ENCODE peak calls at places on chromosomes 2 and 18, in ten cellular contexts. E is OCI-LY7, L is WTC11, V is A549, X is AG10803, N is kidney, D is ovary, F is astrocyte of the spinal cord, Z is fibroblast of lung, H is epithelial cell of proximal tubule. W is an unnamed sample.

GRCh38 chr2:142286618-142287017 is 155.8 kb upstream of the LRP1B start:
- DNase-seq in E (peak; percentile 38), L (peak; percentile 48), V (peak; percentile 42), X (no peak), N (no peak), D (no peak), F (no peak), Z (no peak), H (no peak), W (no peak)

GRCh38 chr2:13193900-13194299 is 477.2 kb downstream of the TRIB2 start:
- DNase-seq in E (peak; percentile 23), L (no peak), V (peak; percentile 22), X (peak; percentile 10), N (no peak), D (no peak), F (peak; percentile 48), Z (peak; percentile 29), H (no peak), W (no peak)

GRCh38 chr18:25795178-25795577 is 295.2 kb downstream of the SS18 start:
- DNase-seq in E (no peak), L (no peak), V (no peak), X (no peak), N (no peak), D (no peak), F (no peak), Z (no peak), H (no peak), W (peak; percentile 49)

GRCh38 chr2:23484163-23484740 is 99.3 kb downstream of the KLHL29 start:
- DNase-seq in E (no peak), L (no peak), V (no peak), X (no peak), N (no peak), D (no peak), F (no peak), Z (no peak), H (no peak), W (no peak)

GRCh38 chr18:2589345-2590060 is 18.1 kb downstream of the NDC80 start:
- DNase-seq in E (no peak), L (no peak), V (no peak), X (peak; percentile 21), N (no peak), D (no peak), F (no peak), Z (peak; percentile 22), H (no peak), W (no peak)

GRCh38 chr2:43139501-43139900 is 86.9 kb downstream of the ZFP36L2 start:
- DNase-seq in E (no peak), L (no peak), V (no peak), X (no peak), N (peak; percentile 51), D (no peak), F (no peak), Z (no peak), H (no peak), W (no peak)

GRCh38 chr2:157439792-157440186 is 4.1 kb downstream of the CYTIP start:
- DNase-seq in E (peak; percentile 63), L (no peak), V (no peak), X (no peak), N (no peak), D (no peak), F (no peak), Z (no peak), H (no peak), W (no peak)

GRCh38 chr18:8416212-8417019 is 192.8 kb upstream of the RAB12 start:
- DNase-seq in E (no peak), L (no peak), V (no peak), X (no peak), N (no peak), D (no peak), F (no peak), Z (peak; percentile 6), H (no peak), W (no peak)

GRCh38 chr18:57942493-57942892 is 101.5 kb upstream of the NEDD4L start:
- DNase-seq in E (no peak), L (no peak), V (no peak), X (no peak), N (no peak), D (no peak), F (no peak), Z (no peak), H (no peak), W (no peak)

GRCh38 chr2:16338026-16338425 is 327.6 kb downstream of the CYRIA start:
- DNase-seq in E (no peak), L (no peak), V (no peak), X (no peak), N (no peak), D (no peak), F (no peak), Z (no peak), H (no peak), W (no peak)

GRCh38 chr2:114127372-114127771 is 237.5 kb downstream of the ACTR3 start:
- DNase-seq in E (no peak), L (no peak), V (no peak), X (peak; percentile 69), N (no peak), D (no peak), F (no peak), Z (peak; percentile 39), H (no peak), W (no peak)

GRCh38 chr2:174350018-174350417 is 15.3 kb downstream of the SP9 start:
- DNase-seq in E (peak; percentile 32), L (no peak), V (peak; percentile 35), X (no peak), N (no peak), D (no peak), F (no peak), Z (no peak), H (no peak), W (no peak)

GRCh38 chr2:176088048-176088936 is 4.2 kb upstream of the HOXD13 start:
- DNase-seq in E (no peak), L (peak; percentile 79), V (peak; percentile 55), X (peak; percentile 31), N (peak; percentile 79), D (no peak), F (peak; percentile 35), Z (peak; percentile 34), H (no peak), W (no peak)

DNA sequence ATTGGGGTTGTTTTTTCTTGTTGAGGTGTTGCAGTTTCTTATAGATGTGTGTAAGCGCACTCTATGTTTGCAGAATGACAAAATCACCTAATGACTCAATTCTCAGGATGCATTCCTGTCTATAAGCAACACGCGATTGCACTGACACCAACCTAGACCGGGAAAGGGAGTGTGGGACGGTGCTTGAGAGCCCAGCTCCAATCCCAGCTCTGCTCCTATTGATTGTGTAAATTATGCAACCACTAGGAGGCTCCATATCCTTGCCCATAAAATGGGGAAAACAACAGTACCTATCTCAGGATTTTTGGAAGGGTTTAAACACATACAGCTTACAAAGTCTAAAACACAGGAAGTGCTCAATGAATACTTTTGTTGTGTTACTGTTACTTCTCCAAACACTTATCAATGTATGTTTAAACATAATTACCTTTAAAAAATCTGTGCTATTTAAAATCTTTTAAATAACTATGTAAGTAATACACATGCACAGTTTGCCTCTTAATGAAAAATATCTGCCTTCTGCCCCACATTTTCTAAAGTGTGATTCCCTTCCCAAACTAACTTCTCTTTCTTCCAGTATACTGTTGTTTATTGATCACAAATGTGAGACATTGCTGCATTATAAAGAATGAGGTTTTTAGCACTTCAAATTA is 132.5 kb downstream of the SPHKAP start:
- DNase-seq in E (peak; percentile 2), L (peak; percentile 35), V (peak; percentile 62), X (peak; percentile 54), N (no peak), D (no peak), F (peak; percentile 56), Z (peak; percentile 19), H (peak; percentile 19), W (no peak)
- TF ChIP-seq CTCF in E (peak; percentile 54), L (peak; percentile 42), V (peak; percentile 74), X (peak; percentile 78), N (peak; percentile 34), D (no peak), F (peak; percentile 72), Z (peak; percentile 69), H (peak; percentile 78), W (peak; percentile 52)

DNA sequence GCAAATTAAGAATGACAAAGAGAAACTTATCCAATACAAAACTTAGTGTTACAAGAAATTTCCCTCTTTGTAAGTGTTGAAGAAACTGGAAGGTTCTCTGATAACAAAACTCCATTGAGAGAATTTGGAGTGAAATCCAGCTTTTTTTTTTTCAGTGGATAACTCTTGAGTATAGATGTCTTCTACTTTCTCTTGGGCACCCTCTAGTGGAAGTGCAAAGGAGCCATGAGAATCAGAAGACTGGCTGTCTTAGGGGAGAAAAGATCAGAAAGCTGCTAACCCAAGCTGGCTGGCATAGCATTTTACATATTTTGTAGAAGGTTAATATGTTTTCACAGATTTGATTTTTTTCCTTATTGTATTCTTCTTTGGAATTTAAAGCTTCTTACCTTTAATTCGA is 138.8 kb upstream of the SATB2 start:
- DNase-seq in E (peak; percentile 37), L (peak; percentile 28), V (peak; percentile 44), X (peak; percentile 34), N (no peak), D (no peak), F (no peak), Z (no peak), H (peak; percentile 3), W (no peak)
- TF ChIP-seq CTCF in E (peak; percentile 86), L (peak; percentile 18), V (peak; percentile 54), X (peak; percentile 59), N (no peak), D (no peak), F (peak; percentile 45), Z (peak; percentile 49), H (peak; percentile 66), W (peak; percentile 61)

DNA sequence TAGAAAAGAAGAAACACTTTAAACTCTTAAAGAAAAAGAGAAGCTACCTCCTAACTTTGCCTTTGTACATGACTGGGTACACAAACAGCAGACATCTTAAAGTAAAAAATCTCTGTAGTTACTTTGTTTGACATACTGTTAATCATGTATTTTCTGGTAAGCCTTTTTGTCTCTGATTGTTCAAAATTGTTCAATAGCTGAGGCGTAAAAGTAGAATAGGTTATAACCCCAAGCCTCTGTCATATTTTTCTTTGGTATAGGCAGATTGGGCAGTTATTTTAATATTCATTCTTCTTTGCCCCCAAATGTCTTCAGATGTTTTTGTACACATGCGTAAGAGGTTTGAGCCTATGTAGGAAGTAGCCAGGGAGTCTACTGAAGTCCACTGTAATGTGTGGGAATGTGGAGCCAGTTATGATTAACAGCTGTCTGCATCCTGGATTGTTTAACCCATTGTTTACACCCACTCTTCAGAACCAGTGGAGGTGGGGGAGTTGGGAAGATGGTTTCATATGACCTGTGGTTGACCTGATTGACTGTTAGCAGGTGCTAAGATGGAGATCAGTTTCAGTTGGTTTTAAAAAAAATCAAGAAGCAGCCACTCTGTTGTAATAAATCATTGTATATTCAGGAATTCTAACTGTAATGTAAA is 150.5 kb downstream of the TANC1 start:
- DNase-seq in E (no peak), L (no peak), V (no peak), X (no peak), N (no peak), D (no peak), F (no peak), Z (no peak), H (no peak), W (no peak)
- TF ChIP-seq CTCF in E (peak; percentile 59), L (no peak), V (no peak), X (no peak), N (no peak), D (no peak), F (no peak), Z (no peak), H (no peak), W (no peak)

DNA sequence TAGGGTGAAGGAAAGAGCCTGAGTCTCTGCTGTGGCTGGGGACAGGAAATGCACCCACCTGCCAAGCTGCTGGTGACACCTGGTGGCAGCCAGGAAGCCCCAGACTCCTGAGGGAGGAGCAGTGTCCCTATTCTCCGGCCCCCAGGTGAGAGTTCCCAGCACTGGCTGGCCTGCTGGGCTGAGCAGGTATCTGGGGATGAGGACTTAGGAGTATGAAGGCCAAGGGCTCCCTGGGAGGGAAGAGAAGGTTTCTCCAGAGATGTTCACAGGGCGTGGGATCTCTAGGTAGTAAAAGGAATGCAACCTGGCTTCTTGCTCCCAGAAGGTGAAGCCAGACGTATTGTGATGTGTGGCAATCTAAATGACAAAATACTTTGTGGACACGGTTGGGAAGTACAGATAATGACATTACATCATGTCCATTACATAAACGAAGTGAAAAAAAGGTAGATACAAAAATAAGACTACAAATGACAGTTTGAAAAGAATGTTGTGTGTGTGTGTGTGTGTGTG is 75.8 kb upstream of the SLC1A4 start:
- DNase-seq in E (peak; percentile 81), L (peak; percentile 63), V (peak; percentile 35), X (no peak), N (no peak), D (no peak), F (no peak), Z (no peak), H (no peak), W (no peak)
- TF ChIP-seq CTCF in E (peak; percentile 89), L (no peak), V (peak; percentile 28), X (no peak), N (no peak), D (no peak), F (peak; percentile 21), Z (no peak), H (peak; percentile 40), W (no peak)

W was measured in dorsolateral prefrontal cortex.